ENCODE peak calls at places on chromosomes 4 and X, in six cellular contexts. One of them, this sample, is unnamed.

GRCh38 chr4:109945056-109945455 is 32.4 kb downstream of the EGF start:
- DNase-seq in tibial nerve: no peak
- DNase-seq in GM23338: no peak
- DNase-seq in CD8-positive, alpha-beta memory T cell: no peak
- DNase-seq in endothelial cell of umbilical vein: no peak
- DNase-seq in body of pancreas: no peak
- DNase-seq in this sample: no peak

GRCh38 chrX:136273986-136274385 is 22.8 kb upstream of the MAP7D3 start:
- DNase-seq in body of pancreas: peak; percentile 12
- DNase-seq in GM23338: no peak
- DNase-seq in tibial nerve: no peak
- DNase-seq in CD8-positive, alpha-beta memory T cell: no peak
- DNase-seq in endothelial cell of umbilical vein: no peak
- DNase-seq in this sample: no peak

GRCh38 chr4:140309124-140309870 is 64.1 kb upstream of the SCOC start:
- DNase-seq in CD8-positive, alpha-beta memory T cell: no peak
- DNase-seq in GM23338: peak; percentile 36
- DNase-seq in endothelial cell of umbilical vein: no peak
- DNase-seq in body of pancreas: peak; percentile 13
- DNase-seq in tibial nerve: no peak
- DNase-seq in this sample: no peak

GRCh38 chrX:2707334-2707760 is 16.3 kb downstream of the CD99 start:
- DNase-seq in GM23338: peak; percentile 72
- DNase-seq in endothelial cell of umbilical vein: peak; percentile 60
- DNase-seq in body of pancreas: peak; percentile 49
- DNase-seq in tibial nerve: peak; percentile 64
- DNase-seq in CD8-positive, alpha-beta memory T cell: peak; percentile 37
- DNase-seq in this sample: peak; percentile 16

GRCh38 chr4:166972071-166972470 is 262.2 kb downstream of the SPOCK3 start:
- DNase-seq in endothelial cell of umbilical vein: no peak
- DNase-seq in CD8-positive, alpha-beta memory T cell: no peak
- DNase-seq in tibial nerve: no peak
- DNase-seq in GM23338: no peak
- DNase-seq in body of pancreas: no peak
- DNase-seq in this sample: peak; percentile 38

GRCh38 chr4:184384056-184384809 is 90.1 kb downstream of the IRF2 start:
- DNase-seq in GM23338: peak; percentile 26
- DNase-seq in CD8-positive, alpha-beta memory T cell: peak; percentile 11
- DNase-seq in body of pancreas: peak; percentile 44
- DNase-seq in tibial nerve: peak; percentile 71
- DNase-seq in endothelial cell of umbilical vein: peak; percentile 74
- DNase-seq in this sample: no peak

GRCh38 chrX:17967888-17968287 is 106.8 kb upstream of the RAI2 start:
- DNase-seq in CD8-positive, alpha-beta memory T cell: no peak
- DNase-seq in endothelial cell of umbilical vein: no peak
- DNase-seq in tibial nerve: no peak
- DNase-seq in body of pancreas: peak; percentile 51
- DNase-seq in GM23338: peak; percentile 9
- DNase-seq in this sample: no peak

GRCh38 chrX:70043685-70044084 is 6.1 kb downstream of the AWAT2 start:
- DNase-seq in tibial nerve: no peak
- DNase-seq in CD8-positive, alpha-beta memory T cell: no peak
- DNase-seq in body of pancreas: no peak
- DNase-seq in endothelial cell of umbilical vein: no peak
- DNase-seq in GM23338: peak; percentile 20
- DNase-seq in this sample: no peak

GRCh38 chrX:106039920-106040319 is 1.4 kb upstream of the SERPINA7 start:
- DNase-seq in endothelial cell of umbilical vein: no peak
- DNase-seq in body of pancreas: peak; percentile 41
- DNase-seq in CD8-positive, alpha-beta memory T cell: no peak
- DNase-seq in GM23338: peak; percentile 28
- DNase-seq in tibial nerve: no peak
- DNase-seq in this sample: no peak

GRCh38 chr4:102627831-102628523 is 126.8 kb downstream of the NFKB1 start:
- DNase-seq in tibial nerve: no peak
- DNase-seq in body of pancreas: no peak
- DNase-seq in CD8-positive, alpha-beta memory T cell: no peak
- DNase-seq in GM23338: no peak
- DNase-seq in endothelial cell of umbilical vein: peak; percentile 68
- DNase-seq in this sample: no peak

GRCh38 chr4:71209161-71209560 is 129.7 kb upstream of the SLC4A4 start:
- DNase-seq in CD8-positive, alpha-beta memory T cell: no peak
- DNase-seq in body of pancreas: no peak
- DNase-seq in endothelial cell of umbilical vein: no peak
- DNase-seq in tibial nerve: no peak
- DNase-seq in GM23338: no peak
- DNase-seq in this sample: no peak

GRCh38 chrX:18874560-18875255 is 109.2 kb downstream of the PHKA2 start:
- DNase-seq in endothelial cell of umbilical vein: no peak
- DNase-seq in CD8-positive, alpha-beta memory T cell: no peak
- DNase-seq in body of pancreas: no peak
- DNase-seq in GM23338: no peak
- DNase-seq in tibial nerve: no peak
- DNase-seq in this sample: no peak

GRCh38 chrX:7054219-7055206 is 93.0 kb upstream of the STS start:
- DNase-seq in CD8-positive, alpha-beta memory T cell: no peak
- DNase-seq in tibial nerve: no peak
- DNase-seq in endothelial cell of umbilical vein: no peak
- DNase-seq in GM23338: no peak
- DNase-seq in body of pancreas: no peak
- DNase-seq in this sample: no peak

GRCh38 chr4:165204462-165204830 is 2.9 kb upstream of the KLHL2 start:
- DNase-seq in tibial nerve: no peak
- DNase-seq in endothelial cell of umbilical vein: peak; percentile 8
- DNase-seq in GM23338: no peak
- DNase-seq in CD8-positive, alpha-beta memory T cell: no peak
- DNase-seq in body of pancreas: no peak
- DNase-seq in this sample: no peak

GRCh38 chrX:133813991-133814390 is 171.4 kb downstream of the GPC3 start:
- DNase-seq in CD8-positive, alpha-beta memory T cell: no peak
- DNase-seq in endothelial cell of umbilical vein: no peak
- DNase-seq in GM23338: no peak
- DNase-seq in body of pancreas: no peak
- DNase-seq in tibial nerve: no peak
- DNase-seq in this sample: no peak

GRCh38 chrX:113892401-113892800 is 691.5 kb upstream of the HTR2C start:
- DNase-seq in tibial nerve: no peak
- DNase-seq in CD8-positive, alpha-beta memory T cell: no peak
- DNase-seq in endothelial cell of umbilical vein: no peak
- DNase-seq in GM23338: no peak
- DNase-seq in body of pancreas: no peak
- DNase-seq in this sample: no peak

GRCh38 chrX:38649674-38650647 is 88.6 kb downstream of the TSPAN7 start:
- DNase-seq in CD8-positive, alpha-beta memory T cell: no peak
- DNase-seq in GM23338: no peak
- DNase-seq in endothelial cell of umbilical vein: no peak
- DNase-seq in body of pancreas: no peak
- DNase-seq in tibial nerve: no peak
- DNase-seq in this sample: no peak

GRCh38 chrX:123990169-123990568 is 28.7 kb downstream of the STAG2 start:
- DNase-seq in tibial nerve: no peak
- DNase-seq in body of pancreas: no peak
- DNase-seq in GM23338: no peak
- DNase-seq in CD8-positive, alpha-beta memory T cell: no peak
- DNase-seq in endothelial cell of umbilical vein: no peak
- DNase-seq in this sample: no peak
- H3K4me3 ChIP-seq in tibial nerve: no peak overlapping the region
- H3K4me3 ChIP-seq in body of pancreas: no peak overlapping the region
- H3K4me3 ChIP-seq in GM23338: no peak overlapping the region
- H3K4me3 ChIP-seq in CD8-positive, alpha-beta memory T cell: no peak overlapping the region
- H3K4me3 ChIP-seq in endothelial cell of umbilical vein: no peak overlapping the region
- H3K4me3 ChIP-seq in this sample: no peak overlapping the region

GRCh38 chr4:168092176-168092712 is at the start of gene ANXA10:
- DNase-seq in endothelial cell of umbilical vein: no peak
- DNase-seq in CD8-positive, alpha-beta memory T cell: no peak
- DNase-seq in body of pancreas: no peak
- DNase-seq in tibial nerve: no peak
- DNase-seq in GM23338: no peak
- DNase-seq in this sample: no peak
- H3K27me3 ChIP-seq in endothelial cell of umbilical vein: no peaks in the 10 kb centered on the region
- H3K27me3 ChIP-seq in CD8-positive, alpha-beta memory T cell: no peaks in the 10 kb centered on the region
- H3K27me3 ChIP-seq in body of pancreas: no peaks in the 10 kb centered on the region
- H3K27me3 ChIP-seq in tibial nerve: no peaks in the 10 kb centered on the region
- H3K27me3 ChIP-seq in GM23338: no peaks in the 10 kb centered on the region
- H3K27me3 ChIP-seq in this sample: no peaks in the 10 kb centered on the region

GRCh38 chr4:88144866-88145300 is 13.6 kb downstream of the ABCG2 start:
- DNase-seq in tibial nerve: no peak
- DNase-seq in CD8-positive, alpha-beta memory T cell: no peak
- DNase-seq in GM23338: no peak
- DNase-seq in endothelial cell of umbilical vein: no peak
- DNase-seq in body of pancreas: no peak
- DNase-seq in this sample: no peak

GRCh38 chr4:88146891-88147290 is 11.5 kb downstream of the ABCG2 start:
- DNase-seq in GM23338: no peak
- DNase-seq in CD8-positive, alpha-beta memory T cell: no peak
- DNase-seq in endothelial cell of umbilical vein: no peak
- DNase-seq in body of pancreas: no peak
- DNase-seq in tibial nerve: no peak
- DNase-seq in this sample: no peak

GRCh38 chr4:88143504-88143903 is 14.9 kb downstream of the ABCG2 start:
- DNase-seq in tibial nerve: no peak
- DNase-seq in endothelial cell of umbilical vein: peak; percentile 42
- DNase-seq in body of pancreas: no peak
- DNase-seq in GM23338: no peak
- DNase-seq in CD8-positive, alpha-beta memory T cell: no peak
- DNase-seq in this sample: no peak

GRCh38 chr4:88147799-88148217 is 10.6 kb downstream of the ABCG2 start:
- DNase-seq in endothelial cell of umbilical vein: no peak
- DNase-seq in body of pancreas: no peak
- DNase-seq in tibial nerve: no peak
- DNase-seq in CD8-positive, alpha-beta memory T cell: no peak
- DNase-seq in GM23338: peak; percentile 30
- DNase-seq in this sample: no peak

GRCh38 chr4:88144048-88144447 is 14.4 kb downstream of the ABCG2 start:
- DNase-seq in CD8-positive, alpha-beta memory T cell: no peak
- DNase-seq in body of pancreas: no peak
- DNase-seq in tibial nerve: no peak
- DNase-seq in endothelial cell of umbilical vein: no peak
- DNase-seq in GM23338: peak; percentile 71
- DNase-seq in this sample: no peak
- H3K4me1 ChIP-seq in CD8-positive, alpha-beta memory T cell: no peaks in the 10 kb centered on the region
- H3K4me1 ChIP-seq in body of pancreas: no peaks in the 10 kb centered on the region
- H3K4me1 ChIP-seq in tibial nerve: no peaks in the 10 kb centered on the region
- H3K4me1 ChIP-seq in endothelial cell of umbilical vein: peaks cover 5% of the 10 kb centered on the region
- H3K4me1 ChIP-seq in GM23338: peaks cover 25% of the 10 kb centered on the region
- H3K4me1 ChIP-seq in this sample: no peaks in the 10 kb centered on the region

DNA sequence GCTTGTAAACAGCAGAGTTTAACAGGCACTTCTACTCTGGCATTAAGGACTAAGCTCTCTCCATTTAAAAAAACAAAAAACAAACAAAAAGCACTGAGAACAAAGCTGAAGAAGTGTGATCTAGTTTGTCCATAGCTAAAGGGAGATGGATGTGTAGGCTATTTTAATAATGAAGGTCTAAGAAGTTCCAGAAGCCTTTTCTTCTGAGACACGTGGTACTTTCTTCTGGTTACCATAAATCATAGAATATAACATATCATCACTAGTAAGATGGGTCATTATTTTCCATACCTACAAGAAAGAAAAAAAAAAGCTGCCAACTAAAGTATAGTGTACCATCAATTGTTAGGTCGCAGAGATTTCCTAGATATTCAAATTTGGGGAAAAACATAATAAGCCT is 722 bp upstream of the NBDY start:
- DNase-seq in endothelial cell of umbilical vein: no peak
- DNase-seq in tibial nerve: no peak
- DNase-seq in body of pancreas: no peak
- DNase-seq in GM23338: no peak
- DNase-seq in CD8-positive, alpha-beta memory T cell: no peak
- DNase-seq in this sample: no peak
- H3K4me3 ChIP-seq in endothelial cell of umbilical vein: no peak overlapping the region
- H3K4me3 ChIP-seq in tibial nerve: no peak overlapping the region
- H3K4me3 ChIP-seq in body of pancreas: no peak overlapping the region
- H3K4me3 ChIP-seq in GM23338: peak overlapping the region; percentile 80
- H3K4me3 ChIP-seq in CD8-positive, alpha-beta memory T cell: no peak overlapping the region
- H3K4me3 ChIP-seq in this sample: peak overlapping the region; percentile 81

GRCh38 chr4:129899849-129900248 is 803.9 kb downstream of the C4orf33 start:
- DNase-seq in body of pancreas: no peak
- DNase-seq in tibial nerve: no peak
- DNase-seq in GM23338: no peak
- DNase-seq in endothelial cell of umbilical vein: no peak
- DNase-seq in CD8-positive, alpha-beta memory T cell: no peak
- DNase-seq in this sample: no peak
- H3K27me3 ChIP-seq in body of pancreas: no peaks in the 10 kb centered on the region
- H3K27me3 ChIP-seq in tibial nerve: no peaks in the 10 kb centered on the region
- H3K27me3 ChIP-seq in GM23338: no peaks in the 10 kb centered on the region
- H3K27me3 ChIP-seq in endothelial cell of umbilical vein: no peaks in the 10 kb centered on the region
- H3K27me3 ChIP-seq in CD8-positive, alpha-beta memory T cell: no peaks in the 10 kb centered on the region
- H3K27me3 ChIP-seq in this sample: no peaks in the 10 kb centered on the region